ENCODE peak calls at places on chromosomes 1 and 21, in eight cellular contexts. T is A549, G is OCI-LY7, F is tibial nerve, A is upper lobe of right lung, I is IMR-90, U is mammary epithelial cell, D is left lung. X is an unnamed sample. For H3K4me1, the result is how much of the 10 kb centered on the place peaks cover.

GRCh38 chr1:153697191-153697872 is 18.8 kb downstream of the NPR1 start:
- DNase-seq in T (no peak), G (no peak), F (no peak), A (peak), I (no peak), U (no peak), D (peak), X (no peak)

GRCh38 chr1:67335451-67335850 is 27.8 kb downstream of the IL12RB2 start:
- DNase-seq in T (no peak), G (no peak), F (no peak), A (no peak), I (no peak), U (no peak), D (no peak), X (no peak)

GRCh38 chr1:8312235-8313218 is 5.4 kb upstream of the SLC45A1 start:
- DNase-seq in T (no peak), G (no peak), F (no peak), A (no peak), I (no peak), U (no peak), D (no peak), X (no peak)

GRCh38 chr1:4056422-4056821 is 156.3 kb upstream of the C1orf174 start:
- DNase-seq in T (no peak), G (no peak), F (no peak), A (no peak), I (no peak), U (no peak), D (no peak), X (no peak)

GRCh38 chr1:159817276-159818041 is 9.2 kb upstream of the SLAMF8 start:
- DNase-seq in T (no peak), G (no peak), F (no peak), A (no peak), I (no peak), U (no peak), D (no peak), X (peak)

GRCh38 chr1:244796719-244797406 is 38.6 kb upstream of the COX20 start:
- DNase-seq in T (peak), G (peak), F (peak), A (no peak), I (peak), U (peak), D (no peak), X (peak)

GRCh38 chr1:21239181-21239580 is 51.1 kb downstream of the ECE1 start:
- DNase-seq in T (no peak), G (no peak), F (no peak), A (no peak), I (peak), U (peak), D (no peak), X (no peak)

GRCh38 chr1:8439015-8439702 is 121.2 kb downstream of the SLC45A1 start:
- DNase-seq in T (no peak), G (peak), F (peak), A (peak), I (peak), U (peak), D (peak), X (no peak)

GRCh38 chr1:56591909-56592308 is 12.5 kb upstream of the PLPP3 start:
- DNase-seq in T (no peak), G (no peak), F (no peak), A (no peak), I (no peak), U (no peak), D (no peak), X (no peak)

GRCh38 chr1:70458120-70458519 is 47.1 kb downstream of the CTH start:
- DNase-seq in T (no peak), G (no peak), F (no peak), A (no peak), I (no peak), U (no peak), D (no peak), X (no peak)

GRCh38 chr1:222276062-222276461 is 271.8 kb downstream of the HHIPL2 start:
- DNase-seq in T (no peak), G (no peak), F (no peak), A (no peak), I (no peak), U (no peak), D (no peak), X (no peak)

GRCh38 chr1:36365310-36365895 is 20.3 kb downstream of the STK40 start:
- DNase-seq in T (no peak), G (no peak), F (peak), A (no peak), I (peak), U (no peak), D (peak), X (no peak)

GRCh38 chr1:33586795-33587194 is 114.3 kb downstream of the ZSCAN20 start:
- DNase-seq in T (no peak), G (no peak), F (no peak), A (no peak), I (no peak), U (no peak), D (no peak), X (no peak)

GRCh38 chr1:40796939-40797667 is 13.5 kb downstream of the KCNQ4 start:
- DNase-seq in T (no peak), G (no peak), F (no peak), A (no peak), I (no peak), U (no peak), D (no peak), X (no peak)

GRCh38 chr1:169146536-169147214 is 40.2 kb downstream of the ATP1B1 start:
- DNase-seq in T (peak), G (no peak), F (no peak), A (no peak), I (no peak), U (no peak), D (no peak), X (no peak)

GRCh38 chr1:8510041-8510823 is 192.3 kb downstream of the SLC45A1 start:
- DNase-seq in T (no peak), G (peak), F (peak), A (no peak), I (peak), U (peak), D (no peak), X (no peak)

GRCh38 chr1:209989525-209989924 is 51.5 kb downstream of the SYT14 start:
- DNase-seq in T (peak), G (peak), F (no peak), A (no peak), I (peak), U (peak), D (no peak), X (no peak)

GRCh38 chr1:210366767-210367166 is 38.1 kb downstream of the HHAT start:
- DNase-seq in T (no peak), G (no peak), F (no peak), A (no peak), I (no peak), U (peak), D (no peak), X (no peak)

GRCh38 chr21:33402011-33402979 is 918 bp upstream of the IFNGR2 start:
- DNase-seq in T (peak), G (peak), F (peak), A (peak), I (peak), U (peak), D (peak), X (no peak)

GRCh38 chr1:222653178-222653827 is 35.4 kb downstream of the MIA3 start:
- DNase-seq in T (no peak), G (no peak), F (no peak), A (no peak), I (no peak), U (no peak), D (no peak), X (no peak)

GRCh38 chr1:24954631-24955030 is 24.6 kb upstream of the RUNX3 start:
- DNase-seq in T (no peak), G (no peak), F (no peak), A (no peak), I (no peak), U (no peak), D (no peak), X (no peak)

GRCh38 chr1:160189649-160190625 is at the start of gene CASQ1:
- DNase-seq in T (no peak), G (no peak), F (peak), A (no peak), I (peak), U (no peak), D (no peak), X (no peak)

GRCh38 chr1:2969011-2969869 is 52.0 kb upstream of the ACTRT2 start:
- DNase-seq in T (no peak), G (no peak), F (no peak), A (peak), I (no peak), U (no peak), D (no peak), X (no peak)

GRCh38 chr1:152495066-152495675 is 15.4 kb upstream of the LCE5A start:
- DNase-seq in T (no peak), G (no peak), F (no peak), A (no peak), I (no peak), U (no peak), D (no peak), X (no peak)

GRCh38 chr1:41813755-41814694 is 104.7 kb downstream of the HIVEP3 start:
- DNase-seq in T (no peak), G (no peak), F (no peak), A (no peak), I (no peak), U (no peak), D (no peak), X (no peak)

GRCh38 chr1:168504064-168504837 is 39.5 kb downstream of the XCL2 start:
- DNase-seq in T (no peak), G (no peak), F (peak), A (peak), I (peak), U (peak), D (peak), X (no peak)

GRCh38 chr1:26976621-26977510 is 16.6 kb upstream of the KDF1 start:
- DNase-seq in T (no peak), G (no peak), F (no peak), A (no peak), I (no peak), U (no peak), D (no peak), X (no peak)

GRCh38 chr1:2402420-2402819 is 9.9 kb downstream of the PEX10 start:
- DNase-seq in T (no peak), G (no peak), F (no peak), A (no peak), I (no peak), U (no peak), D (no peak), X (no peak)

GRCh38 chr1:35178295-35178695 is 14.7 kb downstream of the SFPQ start:
- DNase-seq in T (no peak), G (no peak), F (no peak), A (no peak), I (no peak), U (no peak), D (no peak), X (no peak)

GRCh38 chr1:93616221-93616995 is 65.2 kb downstream of the BCAR3 start:
- DNase-seq in T (peak), G (no peak), F (no peak), A (no peak), I (no peak), U (no peak), D (no peak), X (no peak)

DNA sequence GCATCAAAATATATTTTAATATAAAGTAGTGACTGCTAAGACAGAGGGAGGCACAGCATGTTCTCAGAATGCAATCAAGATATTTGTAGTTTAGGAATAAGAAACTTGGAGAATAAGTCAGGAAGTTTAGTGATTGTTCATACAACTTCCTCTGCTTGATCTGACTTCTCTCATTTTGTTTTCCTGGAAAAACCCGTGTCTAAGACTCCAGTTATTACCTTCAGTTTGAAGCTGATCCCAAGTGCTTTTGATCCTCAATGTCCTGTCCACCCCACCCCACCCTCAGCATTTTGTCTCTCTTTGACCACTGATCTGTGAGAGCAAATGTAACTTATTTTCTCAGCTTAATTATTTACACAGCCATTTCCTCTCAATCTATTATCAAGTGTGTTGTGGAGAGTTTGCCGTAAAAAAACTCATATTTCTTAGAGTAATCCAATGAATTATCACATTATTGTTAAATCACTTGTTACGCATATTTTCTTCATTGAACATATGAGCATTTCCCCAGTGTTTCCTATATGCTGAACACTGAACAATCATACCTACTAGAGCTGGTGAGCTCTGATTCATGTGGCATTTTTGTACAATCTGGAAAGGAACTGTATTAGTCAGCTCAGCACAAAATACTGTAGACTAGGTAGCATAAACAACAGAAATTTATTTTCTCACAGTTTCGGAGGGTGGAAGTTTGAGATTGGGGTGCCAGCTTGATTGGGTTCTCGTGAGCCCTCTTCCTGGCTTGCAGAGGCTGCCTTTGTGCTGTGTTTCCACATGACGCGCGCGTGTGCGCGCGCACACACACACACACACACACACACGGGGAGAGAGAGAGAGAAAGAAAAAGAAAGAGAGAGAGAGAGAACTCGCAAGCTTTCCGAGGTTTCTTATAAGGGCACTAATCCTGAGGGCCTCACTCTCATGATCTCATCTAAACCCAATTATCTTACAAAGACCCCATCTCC is 65.5 kb upstream of the DPYD start:
- DNase-seq in T (no peak), G (no peak), F (no peak), A (no peak), I (peak), U (no peak), D (no peak), X (no peak)
- H3K27ac ChIP-seq in T (no peak), G (no peak), F (no peak), A (no peak), I (no peak), U (no peak), D (no peak), X (no peak)

GRCh38 chr1:110390096-110390495 is 730 bp downstream of the SLC16A4 start:
- DNase-seq in T (peak), G (no peak), F (peak), A (no peak), I (peak), U (peak), D (peak), X (no peak)
- H3K4me3 ChIP-seq in T (peak), G (no peak), F (peak), A (peak), I (peak), U (peak), D (peak), X (no peak)

DNA sequence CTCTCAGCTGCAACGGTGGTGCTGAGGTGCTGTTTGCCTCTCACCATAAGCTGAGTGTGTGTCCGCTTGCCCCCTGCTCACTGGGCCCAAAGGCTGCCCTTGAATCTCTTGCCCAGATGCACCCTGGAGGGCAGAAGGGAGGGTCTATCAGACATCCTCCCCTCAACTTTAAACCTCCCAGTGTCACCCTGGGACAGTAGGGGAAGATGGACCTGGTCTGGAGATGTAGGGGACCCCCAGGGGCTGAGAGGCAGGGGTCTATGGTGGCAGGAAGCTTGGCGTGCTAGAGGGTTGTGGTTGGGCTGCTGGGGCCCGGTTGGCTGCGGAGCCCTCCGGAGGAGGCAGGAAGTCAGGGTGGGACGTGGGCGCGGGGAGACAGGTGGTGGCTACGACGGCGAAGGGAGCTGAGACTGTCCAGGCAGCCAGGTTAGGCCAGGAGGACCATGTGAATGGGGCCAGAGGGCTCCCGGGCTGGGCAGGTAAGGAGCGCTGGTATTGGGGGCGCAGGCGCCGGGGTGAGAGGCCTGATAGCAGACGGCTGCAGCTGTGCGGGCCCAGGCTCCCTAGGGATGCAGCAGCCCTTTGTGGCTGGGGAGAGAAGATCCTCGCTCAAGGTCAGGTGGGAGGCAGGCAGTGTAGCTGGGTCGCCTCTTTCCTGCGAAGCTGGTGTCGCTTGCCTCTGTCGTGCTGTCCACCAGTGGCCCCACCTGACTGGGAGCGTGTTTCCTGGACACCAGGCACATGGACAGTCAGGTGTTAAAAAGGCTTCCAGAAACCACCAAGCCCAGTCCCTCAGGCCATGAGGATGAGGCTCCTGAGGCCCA is at the start of gene LCK:
- DNase-seq in T (no peak), G (peak), F (no peak), A (no peak), I (no peak), U (no peak), D (no peak), X (no peak)
- H3K4me1 ChIP-seq in T (under half), G (half or more), F (under half), A (under half), I (under half), U (under half), D (half or more), X (under half)

DNA sequence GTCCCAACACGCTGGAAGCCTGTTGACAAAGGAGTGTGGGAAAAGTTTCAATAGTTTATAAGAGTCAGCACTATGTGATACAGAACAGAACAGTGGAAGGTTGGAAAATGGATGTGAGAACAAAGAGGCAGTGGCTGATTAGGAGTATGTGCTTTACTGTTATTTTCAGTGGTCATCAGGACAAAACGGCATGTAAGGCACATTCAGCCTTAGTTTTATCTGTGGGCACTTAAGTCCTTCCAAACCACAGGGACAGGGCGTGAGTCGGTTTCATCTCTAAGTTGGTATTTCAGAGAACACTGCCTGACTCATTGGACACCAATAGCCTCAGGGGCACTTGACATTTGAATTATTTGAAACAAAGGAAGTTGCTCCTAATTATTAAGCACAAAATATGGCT is 306.9 kb downstream of the ASTN1 start:
- DNase-seq in T (no peak), G (no peak), F (no peak), A (no peak), I (no peak), U (peak), D (no peak), X (no peak)
- H3K27ac ChIP-seq in T (no peak), G (no peak), F (no peak), A (no peak), I (no peak), U (peak), D (no peak), X (no peak)

DNA sequence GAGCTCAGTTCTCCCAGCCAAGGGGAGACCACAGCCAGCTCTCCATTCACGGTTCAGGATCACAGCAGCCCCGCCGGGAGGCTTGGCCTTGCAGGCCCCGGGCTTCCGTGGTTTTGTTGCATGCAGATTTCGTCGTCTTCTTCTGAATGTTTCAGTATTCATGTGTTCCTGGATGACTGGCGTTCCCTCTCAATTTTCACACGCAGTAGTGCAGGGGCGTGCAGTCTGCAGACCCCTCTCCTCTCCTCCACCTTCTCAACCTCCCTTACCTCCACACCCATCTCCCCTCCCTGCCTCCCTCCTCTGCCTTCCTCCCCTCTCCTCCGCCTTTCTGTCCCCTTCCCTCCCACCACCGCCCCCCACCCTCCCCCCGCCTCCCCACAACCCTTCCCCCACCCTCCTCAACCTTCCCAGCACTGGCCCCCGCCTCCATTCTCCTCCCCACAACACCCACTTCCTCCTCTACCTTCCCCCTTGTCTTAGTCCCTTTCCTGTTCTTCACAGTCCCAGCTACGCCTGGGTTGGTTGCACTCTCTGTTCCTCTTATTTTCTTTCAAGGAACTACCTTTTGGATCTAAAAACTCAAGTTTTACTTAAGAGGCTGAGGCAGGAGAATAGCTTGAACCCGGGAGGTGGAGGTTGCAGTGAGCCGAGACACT is 8.4 kb upstream of the SLC19A1 start:
- DNase-seq in T (no peak), G (peak), F (no peak), A (peak), I (no peak), U (no peak), D (peak), X (no peak)
- H3K4me3 ChIP-seq in T (no peak), G (no peak), F (no peak), A (peak), I (no peak), U (no peak), D (peak), X (no peak)

DNA sequence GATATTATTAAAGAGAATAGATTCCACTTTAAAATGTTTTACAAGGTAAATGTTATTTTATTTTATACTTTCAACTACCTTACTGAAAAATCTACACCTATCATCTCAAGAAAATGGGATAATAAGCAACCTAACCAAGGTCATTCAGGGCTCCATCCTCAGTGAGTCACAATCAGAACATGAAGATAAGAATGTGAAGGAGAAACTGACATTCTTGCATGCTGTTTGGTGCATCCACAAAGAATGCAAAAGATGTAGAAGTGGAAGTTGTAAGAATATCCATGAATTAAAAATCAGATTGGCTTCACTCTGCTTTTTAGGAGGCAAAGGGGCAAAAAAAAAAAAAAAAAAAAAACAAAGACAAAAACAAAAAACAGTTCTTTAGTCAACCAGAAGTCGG is 6.5 kb downstream of the WARS2 start:
- DNase-seq in T (no peak), G (no peak), F (no peak), A (no peak), I (peak), U (no peak), D (no peak), X (no peak)
- H3K4me1 ChIP-seq in T (under half), G (under half), F (under half), A (under half), I (under half), U (under half), D (under half), X (under half)